ENCODE peak calls at places on chromosomes 12 and 14, in ten cellular contexts. One of them, this sample, is unnamed.

GRCh38 chr14:105398044-105398725 is at the start of gene TEX22:
- DNase-seq in EL: peak; percentile 79
- DNase-seq in glutamatergic neuron: peak; percentile 96
- DNase-seq in NCI-H446: peak; percentile 81
- DNase-seq in ureter: peak; percentile 89
- DNase-seq in T-helper 9 cell: peak; percentile 85
- DNase-seq in pulmonary artery endothelial cell: peak; percentile 41
- DNase-seq in left lung: peak; percentile 96
- DNase-seq in SK-N-DZ: peak; percentile 69
- DNase-seq in CD4-positive, alpha-beta T cell: peak; percentile 75
- DNase-seq in this sample: peak; percentile 93

GRCh38 chr12:67358686-67359374 is 89.7 kb downstream of the CAND1 start:
- DNase-seq in EL: peak; percentile 77
- DNase-seq in glutamatergic neuron: no peak
- DNase-seq in NCI-H446: no peak
- DNase-seq in ureter: no peak
- DNase-seq in T-helper 9 cell: no peak
- DNase-seq in pulmonary artery endothelial cell: no peak
- DNase-seq in left lung: no peak
- DNase-seq in SK-N-DZ: no peak
- DNase-seq in CD4-positive, alpha-beta T cell: no peak
- DNase-seq in this sample: no peak

GRCh38 chr12:127829974-127830543 is 436.9 kb upstream of the TMEM132C start:
- DNase-seq in EL: no peak
- DNase-seq in glutamatergic neuron: no peak
- DNase-seq in NCI-H446: no peak
- DNase-seq in ureter: no peak
- DNase-seq in T-helper 9 cell: no peak
- DNase-seq in pulmonary artery endothelial cell: no peak
- DNase-seq in left lung: no peak
- DNase-seq in SK-N-DZ: no peak
- DNase-seq in CD4-positive, alpha-beta T cell: no peak
- DNase-seq in this sample: no peak

GRCh38 chr14:87869619-87870583 is 123.1 kb downstream of the GALC start:
- DNase-seq in EL: peak; percentile 74
- DNase-seq in glutamatergic neuron: no peak
- DNase-seq in NCI-H446: no peak
- DNase-seq in ureter: no peak
- DNase-seq in T-helper 9 cell: no peak
- DNase-seq in pulmonary artery endothelial cell: no peak
- DNase-seq in left lung: no peak
- DNase-seq in SK-N-DZ: no peak
- DNase-seq in CD4-positive, alpha-beta T cell: no peak
- DNase-seq in this sample: no peak

GRCh38 chr12:54611715-54612116 is 23.0 kb downstream of the LACRT start:
- DNase-seq in EL: no peak
- DNase-seq in glutamatergic neuron: no peak
- DNase-seq in NCI-H446: no peak
- DNase-seq in ureter: no peak
- DNase-seq in T-helper 9 cell: no peak
- DNase-seq in pulmonary artery endothelial cell: no peak
- DNase-seq in left lung: no peak
- DNase-seq in SK-N-DZ: no peak
- DNase-seq in CD4-positive, alpha-beta T cell: no peak
- DNase-seq in this sample: no peak

GRCh38 chr12:12892670-12893290 is 1.4 kb downstream of the GPRC5A start:
- DNase-seq in EL: peak; percentile 34
- DNase-seq in glutamatergic neuron: no peak
- DNase-seq in NCI-H446: no peak
- DNase-seq in ureter: no peak
- DNase-seq in T-helper 9 cell: no peak
- DNase-seq in pulmonary artery endothelial cell: no peak
- DNase-seq in left lung: peak; percentile 81
- DNase-seq in SK-N-DZ: no peak
- DNase-seq in CD4-positive, alpha-beta T cell: no peak
- DNase-seq in this sample: no peak

GRCh38 chr12:61546296-61546695 is 713.9 kb upstream of the USP15 start:
- DNase-seq in EL: no peak
- DNase-seq in glutamatergic neuron: no peak
- DNase-seq in NCI-H446: no peak
- DNase-seq in ureter: no peak
- DNase-seq in T-helper 9 cell: no peak
- DNase-seq in pulmonary artery endothelial cell: no peak
- DNase-seq in left lung: no peak
- DNase-seq in SK-N-DZ: no peak
- DNase-seq in CD4-positive, alpha-beta T cell: no peak
- DNase-seq in this sample: no peak

GRCh38 chr14:93085916-93086315 is 29.8 kb downstream of the ITPK1 start:
- DNase-seq in EL: peak; percentile 62
- DNase-seq in glutamatergic neuron: no peak
- DNase-seq in NCI-H446: no peak
- DNase-seq in ureter: no peak
- DNase-seq in T-helper 9 cell: no peak
- DNase-seq in pulmonary artery endothelial cell: no peak
- DNase-seq in left lung: peak; percentile 17
- DNase-seq in SK-N-DZ: no peak
- DNase-seq in CD4-positive, alpha-beta T cell: no peak
- DNase-seq in this sample: no peak

GRCh38 chr12:12800406-12801180 is 12.6 kb upstream of the DDX47 start:
- DNase-seq in EL: no peak
- DNase-seq in glutamatergic neuron: no peak
- DNase-seq in NCI-H446: no peak
- DNase-seq in ureter: no peak
- DNase-seq in T-helper 9 cell: no peak
- DNase-seq in pulmonary artery endothelial cell: no peak
- DNase-seq in left lung: no peak
- DNase-seq in SK-N-DZ: no peak
- DNase-seq in CD4-positive, alpha-beta T cell: no peak
- DNase-seq in this sample: no peak

GRCh38 chr12:131132118-131132892 is 178.6 kb downstream of the ADGRD1 start:
- DNase-seq in EL: peak; percentile 12
- DNase-seq in glutamatergic neuron: peak; percentile 96
- DNase-seq in NCI-H446: no peak
- DNase-seq in ureter: peak; percentile 84
- DNase-seq in T-helper 9 cell: peak; percentile 70
- DNase-seq in pulmonary artery endothelial cell: no peak
- DNase-seq in left lung: peak; percentile 87
- DNase-seq in SK-N-DZ: peak; percentile 98
- DNase-seq in CD4-positive, alpha-beta T cell: peak; percentile 64
- DNase-seq in this sample: peak; percentile 68

GRCh38 chr14:71856199-71856919 is 75.9 kb upstream of the RGS6 start:
- DNase-seq in EL: no peak
- DNase-seq in glutamatergic neuron: peak; percentile 27
- DNase-seq in NCI-H446: no peak
- DNase-seq in ureter: no peak
- DNase-seq in T-helper 9 cell: no peak
- DNase-seq in pulmonary artery endothelial cell: no peak
- DNase-seq in left lung: no peak
- DNase-seq in SK-N-DZ: no peak
- DNase-seq in CD4-positive, alpha-beta T cell: no peak
- DNase-seq in this sample: no peak

GRCh38 chr12:12003609-12004008 is 67.1 kb upstream of the BCL2L14 start:
- DNase-seq in EL: no peak
- DNase-seq in glutamatergic neuron: no peak
- DNase-seq in NCI-H446: no peak
- DNase-seq in ureter: no peak
- DNase-seq in T-helper 9 cell: no peak
- DNase-seq in pulmonary artery endothelial cell: no peak
- DNase-seq in left lung: no peak
- DNase-seq in SK-N-DZ: peak; percentile 56
- DNase-seq in CD4-positive, alpha-beta T cell: no peak
- DNase-seq in this sample: no peak

GRCh38 chr14:49852351-49853157 is at the start of gene NEMF:
- DNase-seq in EL: peak; percentile 89
- DNase-seq in glutamatergic neuron: peak; percentile 87
- DNase-seq in NCI-H446: peak; percentile 93
- DNase-seq in ureter: peak; percentile 88
- DNase-seq in T-helper 9 cell: peak; percentile 70
- DNase-seq in pulmonary artery endothelial cell: peak; percentile 53
- DNase-seq in left lung: peak; percentile 95
- DNase-seq in SK-N-DZ: peak; percentile 89
- DNase-seq in CD4-positive, alpha-beta T cell: peak; percentile 69
- DNase-seq in this sample: peak; percentile 80

GRCh38 chr12:96371138-96371786 is 29.0 kb downstream of the CDK17 start:
- DNase-seq in EL: no peak
- DNase-seq in glutamatergic neuron: no peak
- DNase-seq in NCI-H446: no peak
- DNase-seq in ureter: no peak
- DNase-seq in T-helper 9 cell: no peak
- DNase-seq in pulmonary artery endothelial cell: no peak
- DNase-seq in left lung: no peak
- DNase-seq in SK-N-DZ: no peak
- DNase-seq in CD4-positive, alpha-beta T cell: no peak
- DNase-seq in this sample: no peak

GRCh38 chr12:103313894-103314293 is 181.9 kb downstream of the C12orf42 start:
- DNase-seq in EL: no peak
- DNase-seq in glutamatergic neuron: no peak
- DNase-seq in NCI-H446: no peak
- DNase-seq in ureter: no peak
- DNase-seq in T-helper 9 cell: no peak
- DNase-seq in pulmonary artery endothelial cell: no peak
- DNase-seq in left lung: no peak
- DNase-seq in SK-N-DZ: no peak
- DNase-seq in CD4-positive, alpha-beta T cell: no peak
- DNase-seq in this sample: no peak

GRCh38 chr14:102481371-102481770 is 28.2 kb downstream of the ANKRD9 start:
- DNase-seq in EL: no peak
- DNase-seq in glutamatergic neuron: no peak
- DNase-seq in NCI-H446: no peak
- DNase-seq in ureter: no peak
- DNase-seq in T-helper 9 cell: no peak
- DNase-seq in pulmonary artery endothelial cell: no peak
- DNase-seq in left lung: peak; percentile 3
- DNase-seq in SK-N-DZ: no peak
- DNase-seq in CD4-positive, alpha-beta T cell: no peak
- DNase-seq in this sample: no peak

GRCh38 chr12:122406701-122407154 is 15.7 kb downstream of the CLIP1 start:
- DNase-seq in EL: peak; percentile 61
- DNase-seq in glutamatergic neuron: no peak
- DNase-seq in NCI-H446: no peak
- DNase-seq in ureter: no peak
- DNase-seq in T-helper 9 cell: no peak
- DNase-seq in pulmonary artery endothelial cell: no peak
- DNase-seq in left lung: no peak
- DNase-seq in SK-N-DZ: no peak
- DNase-seq in CD4-positive, alpha-beta T cell: no peak
- DNase-seq in this sample: no peak

GRCh38 chr12:26425587-26426260 is 230.4 kb downstream of the SSPN start:
- DNase-seq in EL: no peak
- DNase-seq in glutamatergic neuron: no peak
- DNase-seq in NCI-H446: no peak
- DNase-seq in ureter: no peak
- DNase-seq in T-helper 9 cell: no peak
- DNase-seq in pulmonary artery endothelial cell: peak; percentile 24
- DNase-seq in left lung: no peak
- DNase-seq in SK-N-DZ: no peak
- DNase-seq in CD4-positive, alpha-beta T cell: no peak
- DNase-seq in this sample: no peak

GRCh38 chr14:92692822-92693226 is 55.6 kb downstream of the LGMN start:
- DNase-seq in EL: no peak
- DNase-seq in glutamatergic neuron: no peak
- DNase-seq in NCI-H446: peak; percentile 20
- DNase-seq in ureter: peak; percentile 76
- DNase-seq in T-helper 9 cell: no peak
- DNase-seq in pulmonary artery endothelial cell: no peak
- DNase-seq in left lung: peak; percentile 85
- DNase-seq in SK-N-DZ: no peak
- DNase-seq in CD4-positive, alpha-beta T cell: peak; percentile 53
- DNase-seq in this sample: no peak

GRCh38 chr12:78185109-78185508 is 354.4 kb downstream of the NAV3 start:
- DNase-seq in EL: peak; percentile 35
- DNase-seq in glutamatergic neuron: no peak
- DNase-seq in NCI-H446: no peak
- DNase-seq in ureter: no peak
- DNase-seq in T-helper 9 cell: no peak
- DNase-seq in pulmonary artery endothelial cell: no peak
- DNase-seq in left lung: no peak
- DNase-seq in SK-N-DZ: no peak
- DNase-seq in CD4-positive, alpha-beta T cell: no peak
- DNase-seq in this sample: no peak

GRCh38 chr12:20800160-20800559 is 10.3 kb upstream of the SLCO1B3 start:
- DNase-seq in EL: no peak
- DNase-seq in glutamatergic neuron: no peak
- DNase-seq in NCI-H446: no peak
- DNase-seq in ureter: no peak
- DNase-seq in T-helper 9 cell: no peak
- DNase-seq in pulmonary artery endothelial cell: no peak
- DNase-seq in left lung: no peak
- DNase-seq in SK-N-DZ: no peak
- DNase-seq in CD4-positive, alpha-beta T cell: no peak
- DNase-seq in this sample: no peak

GRCh38 chr12:2290091-2290490 is 237.3 kb downstream of the CACNA1C start:
- DNase-seq in EL: no peak
- DNase-seq in glutamatergic neuron: no peak
- DNase-seq in NCI-H446: no peak
- DNase-seq in ureter: no peak
- DNase-seq in T-helper 9 cell: no peak
- DNase-seq in pulmonary artery endothelial cell: no peak
- DNase-seq in left lung: no peak
- DNase-seq in SK-N-DZ: no peak
- DNase-seq in CD4-positive, alpha-beta T cell: no peak
- DNase-seq in this sample: no peak

GRCh38 chr12:57604454-57605307 is at the start of gene DTX3:
- DNase-seq in EL: peak; percentile 32
- DNase-seq in glutamatergic neuron: peak; percentile 74
- DNase-seq in NCI-H446: no peak
- DNase-seq in ureter: peak; percentile 56
- DNase-seq in T-helper 9 cell: no peak
- DNase-seq in pulmonary artery endothelial cell: no peak
- DNase-seq in left lung: no peak
- DNase-seq in SK-N-DZ: no peak
- DNase-seq in CD4-positive, alpha-beta T cell: peak; percentile 21
- DNase-seq in this sample: no peak

GRCh38 chr14:75972729-75973480 is 8.9 kb downstream of the TGFB3 start:
- DNase-seq in EL: no peak
- DNase-seq in glutamatergic neuron: peak; percentile 47
- DNase-seq in NCI-H446: peak; percentile 45
- DNase-seq in ureter: no peak
- DNase-seq in T-helper 9 cell: no peak
- DNase-seq in pulmonary artery endothelial cell: no peak
- DNase-seq in left lung: no peak
- DNase-seq in SK-N-DZ: no peak
- DNase-seq in CD4-positive, alpha-beta T cell: no peak
- DNase-seq in this sample: no peak

GRCh38 chr14:79418649-79419415 is 792.5 kb downstream of the DIO2 start:
- DNase-seq in EL: no peak
- DNase-seq in glutamatergic neuron: no peak
- DNase-seq in NCI-H446: no peak
- DNase-seq in ureter: no peak
- DNase-seq in T-helper 9 cell: no peak
- DNase-seq in pulmonary artery endothelial cell: no peak
- DNase-seq in left lung: no peak
- DNase-seq in SK-N-DZ: no peak
- DNase-seq in CD4-positive, alpha-beta T cell: no peak
- DNase-seq in this sample: no peak

GRCh38 chr14:96136361-96136760 is 68.3 kb upstream of the BDKRB2 start:
- DNase-seq in EL: peak; percentile 48
- DNase-seq in glutamatergic neuron: no peak
- DNase-seq in NCI-H446: peak; percentile 13
- DNase-seq in ureter: no peak
- DNase-seq in T-helper 9 cell: no peak
- DNase-seq in pulmonary artery endothelial cell: no peak
- DNase-seq in left lung: no peak
- DNase-seq in SK-N-DZ: no peak
- DNase-seq in CD4-positive, alpha-beta T cell: no peak
- DNase-seq in this sample: no peak

GRCh38 chr14:70641548-70642312 is at the start of gene TTC9:
- DNase-seq in EL: no peak
- DNase-seq in glutamatergic neuron: peak; percentile 73
- DNase-seq in NCI-H446: no peak
- DNase-seq in ureter: no peak
- DNase-seq in T-helper 9 cell: peak; percentile 43
- DNase-seq in pulmonary artery endothelial cell: no peak
- DNase-seq in left lung: peak; percentile 89
- DNase-seq in SK-N-DZ: no peak
- DNase-seq in CD4-positive, alpha-beta T cell: no peak
- DNase-seq in this sample: no peak

GRCh38 chr14:33692762-33693161 is 258.1 kb downstream of the EGLN3 start:
- DNase-seq in EL: peak; percentile 86
- DNase-seq in glutamatergic neuron: no peak
- DNase-seq in NCI-H446: no peak
- DNase-seq in ureter: no peak
- DNase-seq in T-helper 9 cell: no peak
- DNase-seq in pulmonary artery endothelial cell: no peak
- DNase-seq in left lung: no peak
- DNase-seq in SK-N-DZ: no peak
- DNase-seq in CD4-positive, alpha-beta T cell: no peak
- DNase-seq in this sample: no peak

This sample was measured in activated T-cell treated with anti-CD3 and anti-CD28 coated beads for 4 hours.